ENCODE peak calls at places on chromosomes 3 and 15, in eight cellular contexts. Q is ELR; P is AG08396; R is NT2/D1; H is GM12865; I is stimulated activated CD8-positive, alpha-beta memory T cell treated with anti-CD3 and anti-CD28 coated beads, Interleukin-15, amount 100 ng/mL, for 1 hour; U is NCI-H460; A is NCI-H187 treated with DMSO at 0.1 percent for 48 hours. K is an unnamed sample.

GRCh38 chr15:101807345-101807945 is 4.1 kb downstream of the OR4F6 start:
- DNase-seq in Q (peak; percentile 85), P (peak; percentile 6), R (no peak), H (peak; percentile 2), I (no peak), U (no peak), A (no peak), K (no peak)

GRCh38 chr3:53194218-53195065 is 33.4 kb downstream of the PRKCD start:
- DNase-seq in Q (peak; percentile 19), P (peak; percentile 44), R (peak; percentile 38), H (no peak), I (no peak), U (no peak), A (peak; percentile 4), K (no peak)

GRCh38 chr3:21654662-21655061 is 96.3 kb downstream of the ZNF385D start:
- DNase-seq in Q (no peak), P (no peak), R (no peak), H (no peak), I (no peak), U (no peak), A (no peak), K (no peak)

GRCh38 chr15:42348083-42348482 is 11.2 kb upstream of the CAPN3 start:
- DNase-seq in Q (peak; percentile 94), P (no peak), R (no peak), H (no peak), I (no peak), U (no peak), A (no peak), K (no peak)

GRCh38 chr15:61228025-61228901 is 839 bp downstream of the RORA start:
- DNase-seq in Q (peak; percentile 34), P (peak; percentile 30), R (no peak), H (no peak), I (no peak), U (no peak), A (no peak), K (peak; percentile 14)

GRCh38 chr3:182323126-182323727 is 470.1 kb upstream of the ATP11B start:
- DNase-seq in Q (no peak), P (no peak), R (peak; percentile 30), H (no peak), I (no peak), U (no peak), A (no peak), K (no peak)

GRCh38 chr15:38781196-38781595 is 216.6 kb upstream of the RASGRP1 start:
- DNase-seq in Q (no peak), P (no peak), R (no peak), H (no peak), I (no peak), U (no peak), A (no peak), K (no peak)

GRCh38 chr3:157865449-157865862 is 240.8 kb downstream of the SHOX2 start:
- DNase-seq in Q (peak; percentile 36), P (no peak), R (peak; percentile 25), H (peak; percentile 72), I (no peak), U (no peak), A (no peak), K (peak; percentile 70)

GRCh38 chr3:188230962-188231361 is 77.0 kb downstream of the LPP start:
- DNase-seq in Q (peak; percentile 82), P (no peak), R (no peak), H (no peak), I (no peak), U (no peak), A (no peak), K (no peak)

GRCh38 chr3:14289590-14290453 is 111.2 kb downstream of the LSM3 start:
- DNase-seq in Q (peak; percentile 73), P (peak; percentile 86), R (peak; percentile 48), H (no peak), I (no peak), U (peak; percentile 19), A (no peak), K (no peak)

GRCh38 chr3:184117649-184118048 is 17.5 kb upstream of the EIF2B5 start:
- DNase-seq in Q (peak; percentile 32), P (no peak), R (no peak), H (no peak), I (no peak), U (no peak), A (no peak), K (no peak)

GRCh38 chr15:62291262-62291661 is 126.2 kb upstream of the C2CD4B start:
- DNase-seq in Q (no peak), P (no peak), R (no peak), H (no peak), I (no peak), U (no peak), A (no peak), K (no peak)

GRCh38 chr3:191136347-191136746 is 62.7 kb upstream of the OSTN start:
- DNase-seq in Q (peak; percentile 51), P (no peak), R (no peak), H (peak; percentile 44), I (no peak), U (peak; percentile 5), A (no peak), K (peak; percentile 22)

GRCh38 chr3:171806200-171807128 is 3.8 kb downstream of the PLD1 start:
- DNase-seq in Q (peak; percentile 78), P (peak; percentile 33), R (no peak), H (peak; percentile 60), I (no peak), U (peak; percentile 98), A (no peak), K (no peak)

GRCh38 chr3:123522666-123523412 is 62.0 kb downstream of the HACD2 start:
- DNase-seq in Q (no peak), P (no peak), R (no peak), H (no peak), I (no peak), U (no peak), A (no peak), K (peak; percentile 21)

GRCh38 chr3:107258285-107258684 is 119.0 kb upstream of the CCDC54 start:
- DNase-seq in Q (no peak), P (no peak), R (no peak), H (no peak), I (no peak), U (no peak), A (no peak), K (no peak)

GRCh38 chr3:177488740-177489139 is 291.5 kb upstream of the TBL1XR1 start:
- DNase-seq in Q (no peak), P (no peak), R (no peak), H (no peak), I (no peak), U (no peak), A (no peak), K (no peak)

GRCh38 chr3:58073315-58074125 is 65.3 kb downstream of the FLNB start:
- DNase-seq in Q (no peak), P (no peak), R (no peak), H (no peak), I (no peak), U (no peak), A (no peak), K (no peak)

GRCh38 chr15:58475573-58476524 is 44.1 kb downstream of the LIPC start:
- DNase-seq in Q (peak; percentile 19), P (peak; percentile 17), R (no peak), H (no peak), I (no peak), U (no peak), A (peak; percentile 71), K (no peak)

GRCh38 chr3:14523792-14524191 is 16.4 kb downstream of the GRIP2 start:
- DNase-seq in Q (no peak), P (no peak), R (no peak), H (no peak), I (no peak), U (no peak), A (no peak), K (no peak)